ENCODE peak calls at places on chromosomes 1 and 21, in ten cellular contexts. One of them, this sample, is unnamed.

GRCh38 chr1:20322825-20323612 is 32.3 kb downstream of the VWA5B1 start:
- DNase-seq in activated naive CD8-positive, alpha-beta T cell treated with anti-CD3 and anti-CD28 coated beads, Interleukin-2, amount 50 U/mL, for 24 hours: peak
- DNase-seq in kidney: no peak
- DNase-seq in cerebellar cortex: no peak
- DNase-seq in SW480: no peak
- DNase-seq in colonic mucosa: no peak
- DNase-seq in activated T-helper 1 cell treated with anti-CD3 and anti-CD28 coated beads, Interleukin-12 subunit alpha, Interleukin-12 subunit beta, Interleukin-2, Interleukin-4 antibody, amounts not matched to agents 30 ng/mL and 10 ng/mL and 1 ng/mL, durations not matched to agents 14 hours and 24 hours and 36 hours: peak
- DNase-seq in iris pigment epithelial cell: peak
- DNase-seq in RPMI7951: peak
- DNase-seq in Calu3: no peak
- DNase-seq in this sample: no peak

GRCh38 chr1:91885331-91885715 is 628 bp downstream of the TGFBR3 start:
- DNase-seq in RPMI7951: peak
- DNase-seq in kidney: peak
- DNase-seq in SW480: peak
- DNase-seq in cerebellar cortex: no peak
- DNase-seq in activated naive CD8-positive, alpha-beta T cell treated with anti-CD3 and anti-CD28 coated beads, Interleukin-2, amount 50 U/mL, for 24 hours: peak
- DNase-seq in colonic mucosa: peak
- DNase-seq in activated T-helper 1 cell treated with anti-CD3 and anti-CD28 coated beads, Interleukin-12 subunit alpha, Interleukin-12 subunit beta, Interleukin-2, Interleukin-4 antibody, amounts not matched to agents 30 ng/mL and 10 ng/mL and 1 ng/mL, durations not matched to agents 14 hours and 24 hours and 36 hours: peak
- DNase-seq in Calu3: peak
- DNase-seq in iris pigment epithelial cell: peak
- DNase-seq in this sample: no peak

GRCh38 chr21:45998871-45999580 is 17.5 kb downstream of the COL6A1 start:
- DNase-seq in activated T-helper 1 cell treated with anti-CD3 and anti-CD28 coated beads, Interleukin-12 subunit alpha, Interleukin-12 subunit beta, Interleukin-2, Interleukin-4 antibody, amounts not matched to agents 30 ng/mL and 10 ng/mL and 1 ng/mL, durations not matched to agents 14 hours and 24 hours and 36 hours: no peak
- DNase-seq in cerebellar cortex: no peak
- DNase-seq in colonic mucosa: no peak
- DNase-seq in activated naive CD8-positive, alpha-beta T cell treated with anti-CD3 and anti-CD28 coated beads, Interleukin-2, amount 50 U/mL, for 24 hours: no peak
- DNase-seq in SW480: no peak
- DNase-seq in kidney: peak
- DNase-seq in Calu3: no peak
- DNase-seq in RPMI7951: no peak
- DNase-seq in iris pigment epithelial cell: no peak
- DNase-seq in this sample: peak

GRCh38 chr1:91883470-91883869 is 2.5 kb downstream of the TGFBR3 start:
- DNase-seq in colonic mucosa: no peak
- DNase-seq in SW480: peak
- DNase-seq in kidney: no peak
- DNase-seq in Calu3: no peak
- DNase-seq in activated naive CD8-positive, alpha-beta T cell treated with anti-CD3 and anti-CD28 coated beads, Interleukin-2, amount 50 U/mL, for 24 hours: no peak
- DNase-seq in activated T-helper 1 cell treated with anti-CD3 and anti-CD28 coated beads, Interleukin-12 subunit alpha, Interleukin-12 subunit beta, Interleukin-2, Interleukin-4 antibody, amounts not matched to agents 30 ng/mL and 10 ng/mL and 1 ng/mL, durations not matched to agents 14 hours and 24 hours and 36 hours: no peak
- DNase-seq in iris pigment epithelial cell: peak
- DNase-seq in RPMI7951: peak
- DNase-seq in cerebellar cortex: peak
- DNase-seq in this sample: no peak

GRCh38 chr1:86872086-86872485 is 41.8 kb downstream of the SELENOF start:
- DNase-seq in activated T-helper 1 cell treated with anti-CD3 and anti-CD28 coated beads, Interleukin-12 subunit alpha, Interleukin-12 subunit beta, Interleukin-2, Interleukin-4 antibody, amounts not matched to agents 30 ng/mL and 10 ng/mL and 1 ng/mL, durations not matched to agents 14 hours and 24 hours and 36 hours: no peak
- DNase-seq in activated naive CD8-positive, alpha-beta T cell treated with anti-CD3 and anti-CD28 coated beads, Interleukin-2, amount 50 U/mL, for 24 hours: no peak
- DNase-seq in RPMI7951: no peak
- DNase-seq in kidney: no peak
- DNase-seq in cerebellar cortex: no peak
- DNase-seq in Calu3: no peak
- DNase-seq in colonic mucosa: no peak
- DNase-seq in SW480: no peak
- DNase-seq in iris pigment epithelial cell: peak
- DNase-seq in this sample: no peak

GRCh38 chr1:113142791-113143190 is 69.8 kb downstream of the LRIG2 start:
- DNase-seq in activated naive CD8-positive, alpha-beta T cell treated with anti-CD3 and anti-CD28 coated beads, Interleukin-2, amount 50 U/mL, for 24 hours: no peak
- DNase-seq in activated T-helper 1 cell treated with anti-CD3 and anti-CD28 coated beads, Interleukin-12 subunit alpha, Interleukin-12 subunit beta, Interleukin-2, Interleukin-4 antibody, amounts not matched to agents 30 ng/mL and 10 ng/mL and 1 ng/mL, durations not matched to agents 14 hours and 24 hours and 36 hours: no peak
- DNase-seq in colonic mucosa: no peak
- DNase-seq in iris pigment epithelial cell: peak
- DNase-seq in cerebellar cortex: no peak
- DNase-seq in kidney: no peak
- DNase-seq in SW480: no peak
- DNase-seq in Calu3: no peak
- DNase-seq in RPMI7951: peak
- DNase-seq in this sample: no peak

GRCh38 chr21:42632336-42632751 is 21.1 kb upstream of the PDE9A start:
- DNase-seq in colonic mucosa: no peak
- DNase-seq in activated naive CD8-positive, alpha-beta T cell treated with anti-CD3 and anti-CD28 coated beads, Interleukin-2, amount 50 U/mL, for 24 hours: no peak
- DNase-seq in SW480: no peak
- DNase-seq in cerebellar cortex: no peak
- DNase-seq in iris pigment epithelial cell: no peak
- DNase-seq in RPMI7951: no peak
- DNase-seq in Calu3: no peak
- DNase-seq in kidney: peak
- DNase-seq in activated T-helper 1 cell treated with anti-CD3 and anti-CD28 coated beads, Interleukin-12 subunit alpha, Interleukin-12 subunit beta, Interleukin-2, Interleukin-4 antibody, amounts not matched to agents 30 ng/mL and 10 ng/mL and 1 ng/mL, durations not matched to agents 14 hours and 24 hours and 36 hours: no peak
- DNase-seq in this sample: no peak

GRCh38 chr1:235336903-235337302 is 8.5 kb downstream of the GGPS1 start:
- DNase-seq in kidney: no peak
- DNase-seq in colonic mucosa: no peak
- DNase-seq in iris pigment epithelial cell: peak
- DNase-seq in SW480: no peak
- DNase-seq in RPMI7951: peak
- DNase-seq in Calu3: no peak
- DNase-seq in activated naive CD8-positive, alpha-beta T cell treated with anti-CD3 and anti-CD28 coated beads, Interleukin-2, amount 50 U/mL, for 24 hours: no peak
- DNase-seq in activated T-helper 1 cell treated with anti-CD3 and anti-CD28 coated beads, Interleukin-12 subunit alpha, Interleukin-12 subunit beta, Interleukin-2, Interleukin-4 antibody, amounts not matched to agents 30 ng/mL and 10 ng/mL and 1 ng/mL, durations not matched to agents 14 hours and 24 hours and 36 hours: peak
- DNase-seq in cerebellar cortex: no peak
- DNase-seq in this sample: no peak

GRCh38 chr1:54227836-54228435 is 28.0 kb downstream of the MRPL37 start:
- DNase-seq in activated naive CD8-positive, alpha-beta T cell treated with anti-CD3 and anti-CD28 coated beads, Interleukin-2, amount 50 U/mL, for 24 hours: no peak
- DNase-seq in kidney: peak
- DNase-seq in cerebellar cortex: peak
- DNase-seq in iris pigment epithelial cell: no peak
- DNase-seq in SW480: no peak
- DNase-seq in colonic mucosa: no peak
- DNase-seq in RPMI7951: no peak
- DNase-seq in activated T-helper 1 cell treated with anti-CD3 and anti-CD28 coated beads, Interleukin-12 subunit alpha, Interleukin-12 subunit beta, Interleukin-2, Interleukin-4 antibody, amounts not matched to agents 30 ng/mL and 10 ng/mL and 1 ng/mL, durations not matched to agents 14 hours and 24 hours and 36 hours: no peak
- DNase-seq in Calu3: no peak
- DNase-seq in this sample: no peak

GRCh38 chr21:36237441-36237840 is 80.8 kb downstream of the DOP1B start:
- DNase-seq in Calu3: no peak
- DNase-seq in RPMI7951: no peak
- DNase-seq in activated naive CD8-positive, alpha-beta T cell treated with anti-CD3 and anti-CD28 coated beads, Interleukin-2, amount 50 U/mL, for 24 hours: no peak
- DNase-seq in iris pigment epithelial cell: no peak
- DNase-seq in colonic mucosa: no peak
- DNase-seq in activated T-helper 1 cell treated with anti-CD3 and anti-CD28 coated beads, Interleukin-12 subunit alpha, Interleukin-12 subunit beta, Interleukin-2, Interleukin-4 antibody, amounts not matched to agents 30 ng/mL and 10 ng/mL and 1 ng/mL, durations not matched to agents 14 hours and 24 hours and 36 hours: no peak
- DNase-seq in SW480: no peak
- DNase-seq in kidney: no peak
- DNase-seq in cerebellar cortex: peak
- DNase-seq in this sample: no peak

GRCh38 chr1:229075217-229075616 is 195.7 kb upstream of the RAB4A start:
- DNase-seq in activated T-helper 1 cell treated with anti-CD3 and anti-CD28 coated beads, Interleukin-12 subunit alpha, Interleukin-12 subunit beta, Interleukin-2, Interleukin-4 antibody, amounts not matched to agents 30 ng/mL and 10 ng/mL and 1 ng/mL, durations not matched to agents 14 hours and 24 hours and 36 hours: no peak
- DNase-seq in RPMI7951: no peak
- DNase-seq in iris pigment epithelial cell: no peak
- DNase-seq in SW480: peak
- DNase-seq in colonic mucosa: no peak
- DNase-seq in kidney: no peak
- DNase-seq in activated naive CD8-positive, alpha-beta T cell treated with anti-CD3 and anti-CD28 coated beads, Interleukin-2, amount 50 U/mL, for 24 hours: no peak
- DNase-seq in cerebellar cortex: no peak
- DNase-seq in Calu3: no peak
- DNase-seq in this sample: no peak

GRCh38 chr1:244768804-244769203 is 66.7 kb upstream of the COX20 start:
- DNase-seq in kidney: no peak
- DNase-seq in colonic mucosa: no peak
- DNase-seq in activated T-helper 1 cell treated with anti-CD3 and anti-CD28 coated beads, Interleukin-12 subunit alpha, Interleukin-12 subunit beta, Interleukin-2, Interleukin-4 antibody, amounts not matched to agents 30 ng/mL and 10 ng/mL and 1 ng/mL, durations not matched to agents 14 hours and 24 hours and 36 hours: no peak
- DNase-seq in Calu3: no peak
- DNase-seq in iris pigment epithelial cell: no peak
- DNase-seq in cerebellar cortex: no peak
- DNase-seq in activated naive CD8-positive, alpha-beta T cell treated with anti-CD3 and anti-CD28 coated beads, Interleukin-2, amount 50 U/mL, for 24 hours: no peak
- DNase-seq in SW480: no peak
- DNase-seq in RPMI7951: no peak
- DNase-seq in this sample: no peak

GRCh38 chr1:170857955-170858354 is 77.4 kb upstream of the MROH9 start:
- DNase-seq in Calu3: no peak
- DNase-seq in iris pigment epithelial cell: no peak
- DNase-seq in activated T-helper 1 cell treated with anti-CD3 and anti-CD28 coated beads, Interleukin-12 subunit alpha, Interleukin-12 subunit beta, Interleukin-2, Interleukin-4 antibody, amounts not matched to agents 30 ng/mL and 10 ng/mL and 1 ng/mL, durations not matched to agents 14 hours and 24 hours and 36 hours: no peak
- DNase-seq in activated naive CD8-positive, alpha-beta T cell treated with anti-CD3 and anti-CD28 coated beads, Interleukin-2, amount 50 U/mL, for 24 hours: no peak
- DNase-seq in RPMI7951: no peak
- DNase-seq in colonic mucosa: no peak
- DNase-seq in kidney: no peak
- DNase-seq in SW480: no peak
- DNase-seq in cerebellar cortex: no peak
- DNase-seq in this sample: no peak

GRCh38 chr1:218772575-218772974 is 401.1 kb upstream of the LYPLAL1 start:
- DNase-seq in kidney: no peak
- DNase-seq in RPMI7951: peak
- DNase-seq in colonic mucosa: no peak
- DNase-seq in activated naive CD8-positive, alpha-beta T cell treated with anti-CD3 and anti-CD28 coated beads, Interleukin-2, amount 50 U/mL, for 24 hours: no peak
- DNase-seq in SW480: no peak
- DNase-seq in Calu3: no peak
- DNase-seq in iris pigment epithelial cell: peak
- DNase-seq in cerebellar cortex: no peak
- DNase-seq in activated T-helper 1 cell treated with anti-CD3 and anti-CD28 coated beads, Interleukin-12 subunit alpha, Interleukin-12 subunit beta, Interleukin-2, Interleukin-4 antibody, amounts not matched to agents 30 ng/mL and 10 ng/mL and 1 ng/mL, durations not matched to agents 14 hours and 24 hours and 36 hours: no peak
- DNase-seq in this sample: no peak

GRCh38 chr1:181044449-181044966 is 10.7 kb downstream of the MR1 start:
- DNase-seq in iris pigment epithelial cell: peak
- DNase-seq in SW480: peak
- DNase-seq in cerebellar cortex: no peak
- DNase-seq in activated naive CD8-positive, alpha-beta T cell treated with anti-CD3 and anti-CD28 coated beads, Interleukin-2, amount 50 U/mL, for 24 hours: peak
- DNase-seq in activated T-helper 1 cell treated with anti-CD3 and anti-CD28 coated beads, Interleukin-12 subunit alpha, Interleukin-12 subunit beta, Interleukin-2, Interleukin-4 antibody, amounts not matched to agents 30 ng/mL and 10 ng/mL and 1 ng/mL, durations not matched to agents 14 hours and 24 hours and 36 hours: peak
- DNase-seq in RPMI7951: no peak
- DNase-seq in Calu3: peak
- DNase-seq in kidney: no peak
- DNase-seq in colonic mucosa: peak
- DNase-seq in this sample: no peak

GRCh38 chr1:51297401-51298321 is 32.7 kb downstream of the TTC39A start:
- DNase-seq in kidney: peak
- DNase-seq in iris pigment epithelial cell: no peak
- DNase-seq in activated naive CD8-positive, alpha-beta T cell treated with anti-CD3 and anti-CD28 coated beads, Interleukin-2, amount 50 U/mL, for 24 hours: no peak
- DNase-seq in activated T-helper 1 cell treated with anti-CD3 and anti-CD28 coated beads, Interleukin-12 subunit alpha, Interleukin-12 subunit beta, Interleukin-2, Interleukin-4 antibody, amounts not matched to agents 30 ng/mL and 10 ng/mL and 1 ng/mL, durations not matched to agents 14 hours and 24 hours and 36 hours: no peak
- DNase-seq in cerebellar cortex: no peak
- DNase-seq in Calu3: no peak
- DNase-seq in colonic mucosa: peak
- DNase-seq in RPMI7951: no peak
- DNase-seq in SW480: no peak
- DNase-seq in this sample: no peak

GRCh38 chr1:47262787-47263413 is 30.9 kb upstream of the TAL1 start:
- DNase-seq in kidney: no peak
- DNase-seq in Calu3: peak
- DNase-seq in cerebellar cortex: peak
- DNase-seq in RPMI7951: peak
- DNase-seq in colonic mucosa: peak
- DNase-seq in iris pigment epithelial cell: peak
- DNase-seq in activated T-helper 1 cell treated with anti-CD3 and anti-CD28 coated beads, Interleukin-12 subunit alpha, Interleukin-12 subunit beta, Interleukin-2, Interleukin-4 antibody, amounts not matched to agents 30 ng/mL and 10 ng/mL and 1 ng/mL, durations not matched to agents 14 hours and 24 hours and 36 hours: peak
- DNase-seq in activated naive CD8-positive, alpha-beta T cell treated with anti-CD3 and anti-CD28 coated beads, Interleukin-2, amount 50 U/mL, for 24 hours: peak
- DNase-seq in SW480: peak
- DNase-seq in this sample: no peak

GRCh38 chr1:55141295-55141893 is 73.8 kb downstream of the USP24 start:
- DNase-seq in RPMI7951: no peak
- DNase-seq in activated T-helper 1 cell treated with anti-CD3 and anti-CD28 coated beads, Interleukin-12 subunit alpha, Interleukin-12 subunit beta, Interleukin-2, Interleukin-4 antibody, amounts not matched to agents 30 ng/mL and 10 ng/mL and 1 ng/mL, durations not matched to agents 14 hours and 24 hours and 36 hours: no peak
- DNase-seq in SW480: no peak
- DNase-seq in colonic mucosa: no peak
- DNase-seq in cerebellar cortex: peak
- DNase-seq in kidney: no peak
- DNase-seq in Calu3: no peak
- DNase-seq in iris pigment epithelial cell: no peak
- DNase-seq in activated naive CD8-positive, alpha-beta T cell treated with anti-CD3 and anti-CD28 coated beads, Interleukin-2, amount 50 U/mL, for 24 hours: no peak
- DNase-seq in this sample: no peak

GRCh38 chr1:58874757-58875755 is 91.2 kb upstream of the JUN start:
- DNase-seq in SW480: peak
- DNase-seq in iris pigment epithelial cell: no peak
- DNase-seq in kidney: peak
- DNase-seq in Calu3: peak
- DNase-seq in activated T-helper 1 cell treated with anti-CD3 and anti-CD28 coated beads, Interleukin-12 subunit alpha, Interleukin-12 subunit beta, Interleukin-2, Interleukin-4 antibody, amounts not matched to agents 30 ng/mL and 10 ng/mL and 1 ng/mL, durations not matched to agents 14 hours and 24 hours and 36 hours: no peak
- DNase-seq in RPMI7951: peak
- DNase-seq in cerebellar cortex: no peak
- DNase-seq in activated naive CD8-positive, alpha-beta T cell treated with anti-CD3 and anti-CD28 coated beads, Interleukin-2, amount 50 U/mL, for 24 hours: no peak
- DNase-seq in colonic mucosa: no peak
- DNase-seq in this sample: no peak

GRCh38 chr1:169809370-169810095 is 14.8 kb upstream of the METTL18 start:
- DNase-seq in activated T-helper 1 cell treated with anti-CD3 and anti-CD28 coated beads, Interleukin-12 subunit alpha, Interleukin-12 subunit beta, Interleukin-2, Interleukin-4 antibody, amounts not matched to agents 30 ng/mL and 10 ng/mL and 1 ng/mL, durations not matched to agents 14 hours and 24 hours and 36 hours: no peak
- DNase-seq in iris pigment epithelial cell: peak
- DNase-seq in Calu3: peak
- DNase-seq in SW480: peak
- DNase-seq in colonic mucosa: no peak
- DNase-seq in cerebellar cortex: peak
- DNase-seq in kidney: no peak
- DNase-seq in RPMI7951: peak
- DNase-seq in activated naive CD8-positive, alpha-beta T cell treated with anti-CD3 and anti-CD28 coated beads, Interleukin-2, amount 50 U/mL, for 24 hours: no peak
- DNase-seq in this sample: no peak